ENCODE peak calls at places on chromosomes 7 and 10, in six cellular contexts. Q, N, V, Z, T and K are unnamed samples.

GRCh38 chr7:31464601-31465000 is 49.3 kb upstream of the ITPRID1 start:
- DNase-seq in Q (no peak), N (peak), V (no peak), Z (no peak), T (no peak), K (no peak)

GRCh38 chr7:156684661-156685060 is 44.1 kb downstream of the RNF32 start:
- DNase-seq in Q (no peak), N (no peak), V (no peak), Z (no peak), T (no peak), K (no peak)

GRCh38 chr10:14953452-14954000 is 370 bp downstream of the DCLRE1C start:
- DNase-seq in Q (peak), N (peak), V (peak), Z (peak), T (no peak), K (peak)

GRCh38 chr10:116912162-116912561 is 62.9 kb downstream of the ENO4 start:
- DNase-seq in Q (no peak), N (no peak), V (no peak), Z (no peak), T (no peak), K (no peak)

GRCh38 chr7:127791790-127792189 is 139.8 kb downstream of the SND1 start:
- DNase-seq in Q (no peak), N (no peak), V (no peak), Z (no peak), T (no peak), K (peak)

GRCh38 chr7:139762886-139763285 is 14.9 kb downstream of the HIPK2 start:
- DNase-seq in Q (no peak), N (no peak), V (peak), Z (no peak), T (no peak), K (no peak)

GRCh38 chr7:17556247-17556646 is 257.8 kb downstream of the AHR start:
- DNase-seq in Q (no peak), N (no peak), V (no peak), Z (no peak), T (no peak), K (no peak)

GRCh38 chr10:110340821-110341220 is 36.1 kb upstream of the SMNDC1 start:
- DNase-seq in Q (no peak), N (no peak), V (no peak), Z (no peak), T (no peak), K (no peak)

GRCh38 chr10:4131407-4132215 is 346.6 kb upstream of the KLF6 start:
- DNase-seq in Q (peak), N (peak), V (peak), Z (no peak), T (no peak), K (peak)

GRCh38 chr10:35909291-35909690 is 267.2 kb upstream of the FZD8 start:
- DNase-seq in Q (no peak), N (no peak), V (no peak), Z (no peak), T (no peak), K (no peak)

DNA sequence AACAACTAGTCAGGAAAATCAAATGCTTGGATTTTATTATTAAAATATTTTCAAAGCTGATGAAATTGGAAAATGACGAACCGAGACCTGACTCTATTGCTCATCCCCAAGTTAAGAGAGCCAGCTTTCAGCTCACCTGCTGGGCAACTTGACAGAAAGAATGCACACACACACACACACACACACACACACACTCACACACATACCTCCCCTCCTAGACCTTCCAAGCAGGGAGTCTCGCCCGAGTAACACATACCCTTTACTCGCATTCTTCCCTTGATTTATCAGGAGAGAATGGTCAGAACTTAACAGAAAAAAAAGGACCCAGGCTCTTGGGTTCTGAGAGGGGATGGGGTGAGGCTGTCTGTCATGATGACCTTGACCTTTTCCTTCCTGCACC is 19.1 kb downstream of the GPRIN2 start:
- DNase-seq in Q (no peak), N (no peak), V (no peak), Z (no peak), T (no peak), K (no peak)
- TF ChIP-seq MYC in Q (no peak), N (no peak), V (no peak), Z (no peak), T (no peak), K (no peak)

DNA sequence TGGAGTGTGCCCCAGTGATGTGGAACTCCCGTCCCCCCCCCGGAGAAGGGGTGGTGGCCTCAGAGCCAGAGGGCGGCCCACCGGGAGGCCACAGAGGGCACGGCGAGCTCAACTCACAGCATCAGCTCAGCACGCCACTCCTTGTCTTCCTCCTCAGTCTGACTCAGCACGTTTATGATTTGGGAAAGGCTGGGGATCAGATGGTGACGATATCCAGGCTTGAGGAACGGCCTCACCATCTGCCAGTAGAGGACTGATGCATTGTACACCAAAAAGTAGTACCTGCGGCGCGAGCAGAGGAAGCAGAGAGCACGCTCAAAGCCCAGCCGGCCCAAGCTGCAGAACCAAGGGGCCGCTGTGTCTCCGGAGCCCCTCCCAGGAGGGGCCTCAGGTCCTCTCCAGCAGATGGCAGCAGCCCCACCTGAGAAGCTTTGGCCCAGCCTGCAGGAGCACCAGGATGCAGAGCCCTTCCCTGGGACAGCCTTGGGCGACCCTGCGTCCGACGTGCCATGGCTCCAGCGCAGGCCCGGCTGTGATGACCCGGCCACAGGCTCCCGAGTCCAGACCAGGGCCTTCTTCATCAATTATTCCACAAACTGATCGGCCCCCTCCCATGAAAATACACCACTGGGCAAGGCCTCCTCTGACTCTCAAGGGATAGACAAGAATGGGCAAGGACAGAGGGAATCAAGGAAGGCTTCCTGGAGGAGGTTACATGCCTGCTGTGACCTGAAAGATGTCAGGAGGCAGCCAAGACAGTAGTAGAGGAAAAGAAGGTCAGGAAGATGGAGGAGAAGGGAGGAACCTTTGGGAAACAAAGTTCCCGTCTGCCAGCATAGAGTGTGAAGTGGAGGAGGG is 3.7 kb downstream of the CFAP46 start:
- DNase-seq in Q (no peak), N (peak), V (no peak), Z (peak), T (peak), K (peak)
- TF ChIP-seq CTCF in Q (peak), N (peak), V (peak), Z (peak), T (peak), K (peak)

GRCh38 chr7:48424731-48425130 is 253.5 kb downstream of the ABCA13 start:
- DNase-seq in Q (no peak), N (peak), V (no peak), Z (no peak), T (peak), K (peak)

GRCh38 chr7:48414005-48414732 is 242.9 kb downstream of the ABCA13 start:
- DNase-seq in Q (no peak), N (no peak), V (no peak), Z (no peak), T (no peak), K (no peak)

GRCh38 chr7:48421357-48421756 is 250.1 kb downstream of the ABCA13 start:
- DNase-seq in Q (no peak), N (no peak), V (no peak), Z (no peak), T (no peak), K (no peak)

GRCh38 chr7:48416327-48416908 is 245.2 kb downstream of the ABCA13 start:
- DNase-seq in Q (no peak), N (peak), V (no peak), Z (no peak), T (no peak), K (no peak)

DNA sequence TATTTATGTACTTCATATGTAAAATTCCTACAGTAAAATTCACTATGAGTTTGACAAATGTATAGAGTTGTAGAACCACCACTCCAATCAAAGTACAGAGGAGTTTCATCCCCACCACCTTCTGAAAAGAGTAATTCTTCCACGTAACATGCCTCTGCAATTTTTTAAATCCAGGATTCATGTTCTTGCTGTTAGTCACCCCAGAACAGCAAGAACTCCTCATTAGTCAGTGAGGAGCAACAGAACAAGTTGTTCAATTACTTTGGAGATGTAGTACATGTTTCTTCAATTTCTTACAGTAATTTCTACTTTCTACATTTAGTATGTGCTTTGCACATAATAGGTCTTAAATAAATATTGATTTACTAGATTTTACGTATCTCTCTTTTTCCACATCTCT is 248.1 kb downstream of the ABCA13 start:
- DNase-seq in Q (no peak), N (no peak), V (no peak), Z (no peak), T (no peak), K (no peak)
- TF ChIP-seq MYC in Q (no peak), N (no peak), V (no peak), Z (no peak), T (no peak), K (no peak)

DNA sequence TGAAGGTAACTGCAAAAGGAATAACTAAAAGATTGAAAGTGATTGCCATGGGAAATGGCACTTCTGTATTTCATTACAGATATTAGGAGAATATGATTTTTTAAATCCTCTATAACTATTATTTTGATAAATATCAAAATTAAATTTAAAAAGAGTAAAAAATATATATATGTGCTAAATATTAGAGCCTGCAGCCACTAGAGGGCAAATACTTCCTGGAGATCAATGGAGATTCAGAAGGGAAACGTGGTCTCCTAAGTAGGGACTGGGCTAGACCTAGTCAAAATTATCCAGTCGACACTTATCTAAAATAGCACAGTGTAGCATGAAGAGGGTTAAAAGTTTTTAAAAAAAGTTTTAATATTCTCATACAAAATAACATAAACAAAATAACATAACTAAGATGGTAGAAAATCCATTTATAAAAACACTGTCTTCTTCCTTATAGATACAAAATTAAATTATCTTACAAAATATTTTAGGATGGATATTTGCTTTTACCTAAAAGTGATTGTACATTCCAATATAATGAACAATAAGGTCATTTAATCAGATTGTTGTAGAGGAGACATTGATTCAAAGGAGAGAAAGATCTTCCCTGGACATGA is 434.3 kb downstream of the MDFIC start:
- DNase-seq in Q (no peak), N (peak), V (peak), Z (no peak), T (peak), K (peak)
- TF ChIP-seq CTCF in Q (peak), N (peak), V (peak), Z (no peak), T (no peak), K (peak)

DNA sequence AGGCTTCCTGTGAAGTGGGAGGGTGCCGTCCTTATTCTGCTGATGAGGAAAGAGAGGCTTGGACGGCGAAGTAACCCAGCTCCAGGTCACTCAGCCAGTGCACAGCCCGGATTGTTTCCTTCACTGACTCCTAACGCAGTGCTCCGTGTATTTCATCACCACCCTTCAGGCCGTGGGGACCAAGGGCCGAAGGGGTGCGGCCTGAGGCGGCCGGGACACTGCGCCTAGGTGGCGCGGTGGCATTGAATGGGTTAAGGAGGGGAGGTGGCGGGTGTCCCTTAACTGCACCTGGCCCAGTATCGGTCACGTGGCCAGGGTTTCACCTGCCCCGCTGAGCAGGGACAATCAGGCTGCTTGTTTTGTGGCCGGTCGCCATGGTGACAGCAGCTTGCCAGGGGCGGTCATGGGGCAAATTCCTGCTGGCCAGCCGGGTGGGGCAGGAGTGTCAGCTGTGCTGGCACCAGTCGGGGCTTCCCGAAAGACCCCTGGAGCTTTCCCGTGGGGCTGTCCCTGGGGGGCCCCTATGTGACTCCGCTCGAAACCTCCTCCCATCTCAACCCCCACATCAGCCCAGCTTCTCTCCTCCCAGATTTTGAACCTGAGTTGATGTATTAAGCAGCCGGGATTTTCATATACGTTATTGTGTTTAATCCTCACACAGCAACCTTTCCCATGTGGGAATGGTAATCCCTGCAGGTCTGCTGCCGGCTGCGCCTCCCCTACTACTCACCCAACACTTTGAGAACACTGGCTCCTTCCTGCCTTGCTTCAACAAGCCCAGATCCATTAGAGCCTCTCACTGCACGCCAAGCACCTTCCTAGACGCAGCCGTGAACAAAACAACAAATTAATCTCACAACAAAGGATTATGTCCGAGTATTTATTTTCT is 4.4 kb upstream of the ABHD11 start:
- DNase-seq in Q (no peak), N (peak), V (no peak), Z (no peak), T (peak), K (no peak)
- TF ChIP-seq MYC in Q (no peak), N (no peak), V (no peak), Z (no peak), T (no peak), K (no peak)

GRCh38 chr7:78746261-78746660 is 707.2 kb downstream of the MAGI2 start:
- DNase-seq in Q (no peak), N (no peak), V (no peak), Z (no peak), T (no peak), K (no peak)
- TF ChIP-seq CTCF in Q (no peak), N (no peak), V (no peak), Z (no peak), T (no peak), K (peak)

GRCh38 chr10:127046975-127047877 is 142.0 kb downstream of the DOCK1 start:
- DNase-seq in Q (no peak), N (no peak), V (no peak), Z (no peak), T (no peak), K (no peak)
- TF ChIP-seq MYC in Q (no peak), N (no peak), V (no peak), Z (no peak), T (no peak), K (no peak)

GRCh38 chr7:20440472-20441105 is 109.9 kb downstream of the ITGB8 start:
- DNase-seq in Q (no peak), N (peak), V (peak), Z (peak), T (peak), K (peak)
- TF ChIP-seq CTCF in Q (peak), N (peak), V (peak), Z (peak), T (peak), K (peak)

DNA sequence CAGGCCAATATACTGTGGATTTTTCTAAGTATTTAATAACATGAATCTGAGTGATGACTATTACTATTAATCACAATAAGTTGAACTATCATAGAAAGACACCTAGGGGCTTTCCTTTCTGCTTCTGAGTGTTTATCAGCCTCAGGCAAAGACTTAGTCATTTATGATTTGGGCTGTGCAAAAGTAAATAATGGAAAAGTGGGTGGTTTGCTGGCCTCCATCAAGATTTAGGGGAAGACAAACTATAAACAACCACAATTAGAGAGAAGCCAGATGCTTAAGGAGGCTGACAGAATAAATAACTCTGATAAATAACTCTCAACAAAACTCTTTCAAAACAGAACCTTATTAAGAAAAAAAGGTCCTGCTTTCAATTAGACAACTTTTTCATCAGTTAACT is 64.7 kb downstream of the MACC1 start:
- DNase-seq in Q (no peak), N (no peak), V (no peak), Z (no peak), T (no peak), K (no peak)
- TF ChIP-seq MYC in Q (no peak), N (no peak), V (no peak), Z (no peak), T (no peak), K (no peak)